ENCODE peak calls at places on chromosomes 6 and 20, in six cellular contexts. W is activated naive CD4-positive, alpha-beta T cell treated with anti-CD3 and anti-CD28 coated beads, Interleukin-2, amount 50 U/mL, for 16 hours; N is body of pancreas; Q is natural killer cell; U is T-helper 9 cell; H is NCI-H524 treated with DMSO at 0.1 percent for 48 hours. F is an unnamed sample.

GRCh38 chr6:169961772-169962561 is 210.5 kb downstream of the ERMARD start:
- DNase-seq in W (peak), N (no peak), Q (peak), U (no peak), H (no peak), F (no peak)

GRCh38 chr6:34132486-34133185 is 13.3 kb downstream of the GRM4 start:
- DNase-seq in W (no peak), N (no peak), Q (no peak), U (no peak), H (no peak), F (no peak)

GRCh38 chr6:148677594-148678476 is 69.0 kb upstream of the UST start:
- DNase-seq in W (no peak), N (no peak), Q (no peak), U (no peak), H (no peak), F (no peak)

GRCh38 chr6:27161946-27162603 is 85.4 kb upstream of the PRSS16 start:
- DNase-seq in W (no peak), N (peak), Q (no peak), U (no peak), H (peak), F (peak)

GRCh38 chr20:33664762-33665144 is 2.0 kb upstream of the ACTL10 start:
- DNase-seq in W (no peak), N (no peak), Q (no peak), U (no peak), H (no peak), F (no peak)

GRCh38 chr6:125101656-125102055 is 51.9 kb upstream of the TPD52L1 start:
- DNase-seq in W (no peak), N (no peak), Q (no peak), U (no peak), H (no peak), F (no peak)

GRCh38 chr6:20056350-20056992 is 155.8 kb downstream of the MBOAT1 start:
- DNase-seq in W (no peak), N (no peak), Q (no peak), U (no peak), H (no peak), F (peak)

GRCh38 chr6:79946773-79947190 is 571 bp downstream of the ELOVL4 start:
- DNase-seq in W (peak), N (peak), Q (no peak), U (peak), H (no peak), F (peak)

GRCh38 chr20:58293453-58293852 is 16.1 kb upstream of the RAB22A start:
- DNase-seq in W (no peak), N (no peak), Q (no peak), U (no peak), H (no peak), F (no peak)

GRCh38 chr6:68634503-68635411 is at the start of gene ADGRB3:
- DNase-seq in W (peak), N (peak), Q (no peak), U (no peak), H (peak), F (peak)

GRCh38 chr20:63178445-63178818 is 37.5 kb downstream of the YTHDF1 start:
- DNase-seq in W (no peak), N (no peak), Q (no peak), U (no peak), H (no peak), F (no peak)

GRCh38 chr6:169725270-169726048 is 1.2 kb upstream of the PHF10 start:
- DNase-seq in W (peak), N (peak), Q (no peak), U (no peak), H (no peak), F (peak)

GRCh38 chr6:44431118-44431725 is 43.7 kb downstream of the CDC5L start:
- DNase-seq in W (peak), N (peak), Q (no peak), U (peak), H (peak), F (no peak)

GRCh38 chr20:48797850-48798747 is 29.7 kb downstream of the PREX1 start:
- DNase-seq in W (no peak), N (no peak), Q (no peak), U (no peak), H (no peak), F (no peak)

GRCh38 chr6:111845441-111845871 is 27.8 kb downstream of the FYN start:
- DNase-seq in W (no peak), N (no peak), Q (no peak), U (no peak), H (no peak), F (no peak)

GRCh38 chr6:137589067-137589848 is 95.1 kb upstream of the OLIG3 start:
- DNase-seq in W (peak), N (no peak), Q (peak), U (peak), H (peak), F (no peak)

GRCh38 chr20:42346771-42347170 is 728.6 kb upstream of the CHD6 start:
- DNase-seq in W (no peak), N (no peak), Q (no peak), U (no peak), H (no peak), F (no peak)

GRCh38 chr6:3506751-3507388 is 50.0 kb upstream of the SLC22A23 start:
- DNase-seq in W (no peak), N (no peak), Q (no peak), U (no peak), H (no peak), F (no peak)

GRCh38 chr20:59568509-59569024 is 35.8 kb upstream of the PHACTR3 start:
- DNase-seq in W (no peak), N (no peak), Q (no peak), U (no peak), H (no peak), F (no peak)

GRCh38 chr6:33197431-33198048 is 2.9 kb downstream of the RXRB start:
- DNase-seq in W (no peak), N (peak), Q (no peak), U (no peak), H (peak), F (no peak)

GRCh38 chr6:52417675-52418111 is 2.4 kb upstream of the EFHC1 start:
- DNase-seq in W (no peak), N (no peak), Q (no peak), U (no peak), H (no peak), F (peak)

GRCh38 chr6:68679399-68679798 is 44.3 kb downstream of the ADGRB3 start:
- DNase-seq in W (no peak), N (no peak), Q (no peak), U (no peak), H (no peak), F (no peak)

GRCh38 chr6:151647871-151648639 is 154.2 kb downstream of the CCDC170 start:
- DNase-seq in W (no peak), N (no peak), Q (no peak), U (no peak), H (no peak), F (no peak)

GRCh38 chr20:36018208-36018988 is 50.0 kb downstream of the CNBD2 start:
- DNase-seq in W (no peak), N (no peak), Q (no peak), U (no peak), H (no peak), F (no peak)

GRCh38 chr6:25831532-25832306 is at the start of gene SLC17A1:
- DNase-seq in W (no peak), N (no peak), Q (no peak), U (no peak), H (no peak), F (no peak)

GRCh38 chr6:79506251-79506650 is 31.0 kb downstream of the LCA5 start:
- DNase-seq in W (no peak), N (no peak), Q (no peak), U (no peak), H (no peak), F (peak)

GRCh38 chr20:35283441-35284266 is 918 bp downstream of the EIF6 start:
- DNase-seq in W (no peak), N (no peak), Q (peak), U (no peak), H (no peak), F (no peak)

GRCh38 chr20:4099905-4100675 is 84.7 kb upstream of the RNF24 start:
- DNase-seq in W (no peak), N (no peak), Q (no peak), U (no peak), H (no peak), F (no peak)

GRCh38 chr6:137762168-137763090 is 104.6 kb upstream of the TNFAIP3 start:
- DNase-seq in W (no peak), N (no peak), Q (peak), U (no peak), H (no peak), F (no peak)

GRCh38 chr6:138307816-138308727 is 69.6 kb upstream of the SMIM28 start:
- DNase-seq in W (no peak), N (peak), Q (no peak), U (no peak), H (no peak), F (no peak)

GRCh38 chr6:56760842-56761241 is 118.2 kb upstream of the DST start:
- DNase-seq in W (no peak), N (no peak), Q (no peak), U (no peak), H (no peak), F (no peak)

GRCh38 chr6:44234101-44235090 is 11.0 kb downstream of the SLC29A1 start:
- DNase-seq in W (no peak), N (peak), Q (no peak), U (no peak), H (no peak), F (no peak)

GRCh38 chr20:38497246-38497645 is 24.6 kb downstream of the RALGAPB start:
- DNase-seq in W (no peak), N (no peak), Q (no peak), U (no peak), H (no peak), F (no peak)

F was measured in HS-5.